ENCODE peak calls at places on chromosome 13, in five cellular contexts. One of them, this sample, is unnamed.
A peak's percentile ranks its signal among the peaks of the same experiment; 100 is the strongest.

GRCh38 chr13:46385946-46386345 is 1.1 kb downstream of the RUBCNL start:
- DNase-seq in H1: no peak
- DNase-seq in mesenchymal stem cell: no peak
- DNase-seq in H9: peak; percentile 30
- DNase-seq in IMR-90: no peak
- DNase-seq in this sample: no peak

GRCh38 chr13:57633141-57633949 is 1.8 kb downstream of the PCDH17 start:
- DNase-seq in H1: no peak
- DNase-seq in IMR-90: no peak
- DNase-seq in mesenchymal stem cell: no peak
- DNase-seq in H9: peak; percentile 91
- DNase-seq in this sample: no peak

GRCh38 chr13:41562083-41562482 is 104.7 kb downstream of the RGCC start:
- DNase-seq in mesenchymal stem cell: peak; percentile 69
- DNase-seq in H1: no peak
- DNase-seq in IMR-90: peak; percentile 92
- DNase-seq in H9: no peak
- DNase-seq in this sample: no peak

GRCh38 chr13:25732146-25732865 is 319.5 kb downstream of the SHISA2 start:
- DNase-seq in IMR-90: peak; percentile 2
- DNase-seq in mesenchymal stem cell: peak; percentile 17
- DNase-seq in H9: no peak
- DNase-seq in H1: no peak
- DNase-seq in this sample: no peak

GRCh38 chr13:42969558-42970172 is 22.4 kb downstream of the EPSTI1 start:
- DNase-seq in H9: peak; percentile 82
- DNase-seq in IMR-90: peak; percentile 69
- DNase-seq in H1: no peak
- DNase-seq in mesenchymal stem cell: peak; percentile 66
- DNase-seq in this sample: peak; percentile 76

GRCh38 chr13:46126074-46126473 is 21.2 kb upstream of the CPB2 start:
- DNase-seq in H1: no peak
- DNase-seq in IMR-90: no peak
- DNase-seq in mesenchymal stem cell: no peak
- DNase-seq in H9: no peak
- DNase-seq in this sample: no peak

GRCh38 chr13:60397693-60398437 is 845 bp downstream of the TDRD3 start:
- DNase-seq in H9: peak; percentile 60
- DNase-seq in mesenchymal stem cell: peak; percentile 80
- DNase-seq in H1: no peak
- DNase-seq in IMR-90: peak; percentile 67
- DNase-seq in this sample: peak; percentile 26

GRCh38 chr13:99307648-99308339 is 595 bp upstream of the GPR183 start:
- DNase-seq in H1: no peak
- DNase-seq in IMR-90: peak; percentile 83
- DNase-seq in H9: no peak
- DNase-seq in mesenchymal stem cell: peak; percentile 93
- DNase-seq in this sample: no peak

GRCh38 chr13:100357764-100358163 is 230.8 kb downstream of the GGACT start:
- DNase-seq in H1: no peak
- DNase-seq in H9: no peak
- DNase-seq in mesenchymal stem cell: no peak
- DNase-seq in IMR-90: no peak
- DNase-seq in this sample: no peak

GRCh38 chr13:21176982-21177284 is 475 bp downstream of the MRPL57 start:
- DNase-seq in mesenchymal stem cell: no peak
- DNase-seq in IMR-90: no peak
- DNase-seq in H9: no peak
- DNase-seq in H1: no peak
- DNase-seq in this sample: no peak

GRCh38 chr13:21181671-21182070 is 5.2 kb downstream of the MRPL57 start:
- DNase-seq in mesenchymal stem cell: no peak
- DNase-seq in H1: no peak
- DNase-seq in H9: no peak
- DNase-seq in IMR-90: no peak
- DNase-seq in this sample: no peak

GRCh38 chr13:21175656-21176194 is 627 bp downstream of the SKA3 start:
- DNase-seq in IMR-90: peak; percentile 28
- DNase-seq in H9: no peak
- DNase-seq in H1: no peak
- DNase-seq in mesenchymal stem cell: no peak
- DNase-seq in this sample: no peak

GRCh38 chr13:21171420-21171819 is 4.9 kb downstream of the SKA3 start:
- DNase-seq in mesenchymal stem cell: no peak
- DNase-seq in H9: no peak
- DNase-seq in IMR-90: no peak
- DNase-seq in H1: no peak
- DNase-seq in this sample: no peak

GRCh38 chr13:21176195-21176981 is at the start of the genes MRPL57 and SKA3:
- DNase-seq in IMR-90: peak; percentile 91
- DNase-seq in H1: peak; percentile 95
- DNase-seq in mesenchymal stem cell: peak; percentile 95
- DNase-seq in H9: peak; percentile 97
- DNase-seq in this sample: peak; percentile 95
- H4K91ac ChIP-seq in IMR-90: peak within 1 kb of the TSS; percentile 52
- H4K91ac ChIP-seq in H1: peak within 1 kb of the TSS; percentile 98
- H4K91ac ChIP-seq in mesenchymal stem cell: peak within 1 kb of the TSS; percentile 93
- H4K91ac ChIP-seq in H9: no peak within 1 kb of the TSS
- H4K91ac ChIP-seq in this sample: peak within 1 kb of the TSS; percentile 89

GRCh38 chr13:65300220-65300619 is 1929.9 kb downstream of the PCDH9 start:
- DNase-seq in IMR-90: no peak
- DNase-seq in mesenchymal stem cell: no peak
- DNase-seq in H9: no peak
- DNase-seq in H1: no peak
- DNase-seq in this sample: no peak
- H3K9ac ChIP-seq in IMR-90: no peak overlapping the region
- H3K9ac ChIP-seq in mesenchymal stem cell: no peak overlapping the region
- H3K9ac ChIP-seq in H9: no peak overlapping the region
- H3K9ac ChIP-seq in H1: no peak overlapping the region
- H3K9ac ChIP-seq in this sample: no peak overlapping the region

GRCh38 chr13:40340368-40341085 is 325.9 kb downstream of the FOXO1 start:
- DNase-seq in mesenchymal stem cell: no peak
- DNase-seq in H9: no peak
- DNase-seq in IMR-90: no peak
- DNase-seq in H1: no peak
- DNase-seq in this sample: peak; percentile 15

GRCh38 chr13:40342461-40342860 is 324.0 kb downstream of the FOXO1 start:
- DNase-seq in IMR-90: no peak
- DNase-seq in mesenchymal stem cell: no peak
- DNase-seq in H9: no peak
- DNase-seq in H1: no peak
- DNase-seq in this sample: no peak

GRCh38 chr13:40341086-40341471 is 325.4 kb downstream of the FOXO1 start:
- DNase-seq in H1: no peak
- DNase-seq in mesenchymal stem cell: no peak
- DNase-seq in H9: no peak
- DNase-seq in IMR-90: no peak
- DNase-seq in this sample: peak; percentile 64

GRCh38 chr13:40342901-40343300 is 323.5 kb downstream of the FOXO1 start:
- DNase-seq in mesenchymal stem cell: no peak
- DNase-seq in H1: no peak
- DNase-seq in H9: no peak
- DNase-seq in IMR-90: no peak
- DNase-seq in this sample: no peak

DNA sequence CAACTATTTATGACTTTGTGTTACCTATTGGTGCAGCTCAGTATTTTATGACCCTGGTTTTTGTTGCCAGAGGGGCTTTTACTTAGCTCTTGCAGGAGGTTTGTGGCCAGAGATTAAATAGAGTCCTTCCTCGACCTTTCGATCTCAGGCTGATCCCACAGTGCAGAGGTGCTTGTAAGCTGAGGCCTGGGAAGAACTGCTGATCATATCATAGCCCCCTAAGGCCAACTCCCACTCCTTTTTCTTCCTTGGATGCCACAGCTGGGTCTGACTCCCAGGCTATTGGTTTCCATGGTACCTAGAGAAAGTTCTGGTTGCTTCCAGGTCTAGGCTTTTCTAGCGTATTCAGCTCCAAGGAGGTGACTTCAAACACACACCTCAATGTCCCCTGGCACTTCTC is 324.9 kb downstream of the FOXO1 start:
- DNase-seq in H9: no peak
- DNase-seq in mesenchymal stem cell: no peak
- DNase-seq in IMR-90: no peak
- DNase-seq in H1: no peak
- DNase-seq in this sample: peak; percentile 52
- H2BK15ac ChIP-seq in H9: no peak overlapping the region
- H2BK15ac ChIP-seq in mesenchymal stem cell: no peak overlapping the region
- H2BK15ac ChIP-seq in IMR-90: no peak overlapping the region
- H2BK15ac ChIP-seq in H1: no peak overlapping the region
- H2BK15ac ChIP-seq in this sample: no peak overlapping the region

GRCh38 chr13:21118180-21118579 is 56.8 kb upstream of the LATS2 start:
- DNase-seq in H9: no peak
- DNase-seq in IMR-90: no peak
- DNase-seq in mesenchymal stem cell: no peak
- DNase-seq in H1: no peak
- DNase-seq in this sample: no peak

GRCh38 chr13:21116141-21116540 is 54.8 kb upstream of the LATS2 start:
- DNase-seq in mesenchymal stem cell: no peak
- DNase-seq in IMR-90: no peak
- DNase-seq in H1: no peak
- DNase-seq in H9: no peak
- DNase-seq in this sample: no peak

GRCh38 chr13:21111546-21111945 is 50.2 kb upstream of the LATS2 start:
- DNase-seq in H1: no peak
- DNase-seq in mesenchymal stem cell: no peak
- DNase-seq in IMR-90: no peak
- DNase-seq in H9: no peak
- DNase-seq in this sample: no peak

GRCh38 chr13:21117104-21117809 is 55.9 kb upstream of the LATS2 start:
- DNase-seq in mesenchymal stem cell: no peak
- DNase-seq in H1: no peak
- DNase-seq in H9: no peak
- DNase-seq in IMR-90: no peak
- DNase-seq in this sample: no peak

GRCh38 chr13:21113851-21114306 is 52.5 kb upstream of the LATS2 start:
- DNase-seq in IMR-90: no peak
- DNase-seq in H1: no peak
- DNase-seq in H9: no peak
- DNase-seq in mesenchymal stem cell: no peak
- DNase-seq in this sample: no peak
- H4K91ac ChIP-seq in IMR-90: no peak overlapping the region
- H4K91ac ChIP-seq in H1: peak overlapping the region; percentile 75
- H4K91ac ChIP-seq in H9: no peak overlapping the region
- H4K91ac ChIP-seq in mesenchymal stem cell: no peak overlapping the region
- H4K91ac ChIP-seq in this sample: peak overlapping the region; percentile 13

GRCh38 chr13:109976206-109976997 is 190.0 kb upstream of the IRS2 start:
- DNase-seq in H9: no peak
- DNase-seq in mesenchymal stem cell: no peak
- DNase-seq in H1: no peak
- DNase-seq in IMR-90: no peak
- DNase-seq in this sample: no peak
- H3K9ac ChIP-seq in H9: no peak overlapping the region
- H3K9ac ChIP-seq in mesenchymal stem cell: no peak overlapping the region
- H3K9ac ChIP-seq in H1: no peak overlapping the region
- H3K9ac ChIP-seq in IMR-90: no peak overlapping the region
- H3K9ac ChIP-seq in this sample: no peak overlapping the region

DNA sequence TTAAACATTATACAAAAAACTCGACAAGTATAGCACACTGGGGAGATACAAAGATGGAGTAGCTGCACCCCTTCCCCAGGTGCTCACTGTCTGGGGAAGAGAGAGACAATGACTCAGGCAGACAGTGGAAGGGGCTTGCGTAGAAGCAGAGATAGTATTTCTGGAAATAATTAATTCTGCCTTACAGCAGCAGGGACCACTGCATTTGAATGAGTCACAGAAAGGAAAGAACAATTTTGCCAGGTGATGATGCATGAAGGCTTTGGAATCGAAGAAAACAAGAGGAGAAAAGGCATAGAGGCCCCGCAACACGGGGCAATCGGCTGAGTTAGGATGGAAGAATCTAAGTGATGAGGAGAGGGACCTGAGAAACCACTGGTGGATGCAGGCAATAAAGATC is 447.4 kb downstream of the EFNB2 start:
- DNase-seq in IMR-90: peak; percentile 11
- DNase-seq in H1: no peak
- DNase-seq in mesenchymal stem cell: no peak
- DNase-seq in H9: no peak
- DNase-seq in this sample: no peak
- H2BK15ac ChIP-seq in IMR-90: no peak overlapping the region
- H2BK15ac ChIP-seq in H1: no peak overlapping the region
- H2BK15ac ChIP-seq in mesenchymal stem cell: no peak overlapping the region
- H2BK15ac ChIP-seq in H9: no peak overlapping the region
- H2BK15ac ChIP-seq in this sample: no peak overlapping the region

GRCh38 chr13:110249326-110249725 is 57.6 kb downstream of the COL4A1 start:
- DNase-seq in mesenchymal stem cell: no peak
- DNase-seq in H9: no peak
- DNase-seq in IMR-90: no peak
- DNase-seq in H1: no peak
- DNase-seq in this sample: no peak

GRCh38 chr13:110246530-110246929 is 60.4 kb downstream of the COL4A1 start:
- DNase-seq in H9: no peak
- DNase-seq in H1: no peak
- DNase-seq in mesenchymal stem cell: no peak
- DNase-seq in IMR-90: no peak
- DNase-seq in this sample: no peak

GRCh38 chr13:110250258-110250891 is 56.6 kb downstream of the COL4A1 start:
- DNase-seq in IMR-90: peak; percentile 77
- DNase-seq in H1: no peak
- DNase-seq in H9: no peak
- DNase-seq in mesenchymal stem cell: peak; percentile 87
- DNase-seq in this sample: no peak

GRCh38 chr13:110251227-110251791 is 55.6 kb downstream of the COL4A1 start:
- DNase-seq in IMR-90: no peak
- DNase-seq in H1: no peak
- DNase-seq in H9: no peak
- DNase-seq in mesenchymal stem cell: no peak
- DNase-seq in this sample: no peak

DNA sequence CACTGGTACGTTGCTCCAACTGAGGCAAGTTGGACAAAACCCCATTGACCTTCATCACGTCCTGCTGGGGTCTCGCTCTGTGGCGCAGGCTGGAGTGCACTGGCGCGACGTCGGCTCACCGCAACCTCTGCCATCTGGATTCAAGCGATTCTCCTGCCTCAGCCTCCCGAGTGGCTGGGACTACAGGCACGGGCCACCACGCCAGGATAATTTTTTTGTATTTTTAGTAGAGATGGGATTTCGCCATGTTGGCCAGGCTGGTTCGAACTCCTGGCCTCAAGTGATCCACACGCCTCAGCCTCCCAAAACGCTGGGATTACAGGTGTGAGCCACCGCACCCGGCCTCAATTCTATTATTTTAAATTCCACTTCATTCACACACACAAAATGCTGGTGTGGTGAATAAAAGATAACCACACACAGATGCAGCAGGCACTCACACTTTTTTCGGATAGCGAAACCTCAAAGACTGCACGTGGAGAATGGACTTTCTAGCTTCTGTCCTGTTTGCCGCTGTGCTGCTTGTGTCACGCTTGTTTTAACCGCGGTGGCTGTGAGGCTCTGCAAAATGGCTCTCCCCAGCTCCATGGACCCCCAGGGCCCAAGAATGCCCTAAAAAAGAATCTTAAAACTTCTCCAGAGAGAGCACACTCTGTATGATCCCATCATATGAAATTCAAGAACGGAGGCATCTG is 58.4 kb downstream of the COL4A1 start:
- DNase-seq in mesenchymal stem cell: no peak
- DNase-seq in H1: no peak
- DNase-seq in H9: no peak
- DNase-seq in IMR-90: no peak
- DNase-seq in this sample: no peak
- H4K91ac ChIP-seq in mesenchymal stem cell: peak overlapping the region; percentile 100
- H4K91ac ChIP-seq in H1: no peak overlapping the region
- H4K91ac ChIP-seq in H9: no peak overlapping the region
- H4K91ac ChIP-seq in IMR-90: peak overlapping the region; percentile 99
- H4K91ac ChIP-seq in this sample: no peak overlapping the region

This sample was measured in neuronal stem cell.